ENCODE peak calls at places on chromosome 19, in five cellular contexts. Q is right lobe of liver, V is HCT116, T is psoas muscle, U is left ventricle myocardium inferior. O is an unnamed sample.

GRCh38 chr19:53196777-53197396 is 3.7 kb upstream of the ZNF665 start:
- DNase-seq in V (peak), U (peak), Q (peak), T (peak), O (peak)

GRCh38 chr19:54253331-54254194 is 3.5 kb downstream of the LILRB5 start:
- DNase-seq in V (no peak), U (no peak), T (no peak), Q (no peak), O (no peak)

GRCh38 chr19:45213031-45213430 is 32.2 kb downstream of the EXOC3L2 start:
- DNase-seq in T (no peak), Q (no peak), U (no peak), V (no peak), O (no peak)

GRCh38 chr19:1253514-1254080 is 5.2 kb downstream of the MIDN start:
- DNase-seq in U (no peak), Q (peak), T (no peak), V (no peak), O (no peak)

GRCh38 chr19:50489461-50490011 is 12.9 kb upstream of the GARIN5A start:
- DNase-seq in T (peak), U (no peak), Q (peak), V (no peak), O (no peak)

GRCh38 chr19:49430678-49431329 is 5.6 kb downstream of the GFY start:
- DNase-seq in Q (no peak), T (no peak), U (no peak), V (no peak), O (no peak)

GRCh38 chr19:51546650-51547396 is 15.4 kb upstream of the SIGLEC6 start:
- DNase-seq in V (no peak), Q (no peak), T (no peak), U (no peak), O (no peak)

GRCh38 chr19:41521860-41522555 is 54.0 kb upstream of the CEACAM21 start:
- DNase-seq in U (no peak), V (no peak), T (peak), Q (peak), O (no peak)

GRCh38 chr19:46022431-46023310 is at the start of gene PGLYRP1:
- DNase-seq in Q (peak), U (no peak), T (no peak), V (no peak), O (no peak)

GRCh38 chr19:46271488-46272197 is 25.2 kb upstream of the HIF3A start:
- DNase-seq in V (no peak), Q (no peak), U (no peak), T (no peak), O (no peak)

GRCh38 chr19:1035998-1036621 is 3.8 kb upstream of the ABCA7 start:
- DNase-seq in Q (no peak), V (no peak), U (no peak), T (no peak), O (no peak)

GRCh38 chr19:14432817-14433453 is at the start of gene PKN1:
- DNase-seq in U (peak), Q (peak), T (peak), V (no peak), O (no peak)

GRCh38 chr19:11890634-11891033 is 3.1 kb downstream of the ZNF69 start:
- DNase-seq in T (no peak), V (no peak), U (no peak), Q (no peak), O (no peak)

DNA sequence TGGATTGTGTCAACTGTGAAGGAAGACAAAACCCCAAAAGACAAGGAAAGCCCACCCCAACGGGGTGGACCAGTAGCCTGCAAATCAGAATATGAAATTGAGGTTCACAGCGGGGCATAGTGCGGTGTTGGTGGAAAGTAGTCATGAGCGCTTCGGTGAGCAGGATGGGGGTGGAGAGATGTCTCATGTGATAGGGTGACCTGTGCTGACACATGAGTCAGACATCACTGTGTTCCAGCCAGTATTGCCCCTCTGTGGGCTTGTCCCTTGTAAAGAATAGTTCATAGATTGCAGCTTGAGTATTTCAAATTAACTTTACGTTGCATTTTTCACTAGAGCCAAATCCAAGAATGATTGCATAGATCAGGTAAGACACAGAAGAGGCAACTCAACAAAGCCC is 7.3 kb downstream of the ZNF69 start:
- DNase-seq in V (no peak), U (no peak), Q (no peak), T (no peak), O (no peak)
- H3K4me3 ChIP-seq in V (no peak), U (no peak), Q (no peak), T (no peak), O (no peak)

DNA sequence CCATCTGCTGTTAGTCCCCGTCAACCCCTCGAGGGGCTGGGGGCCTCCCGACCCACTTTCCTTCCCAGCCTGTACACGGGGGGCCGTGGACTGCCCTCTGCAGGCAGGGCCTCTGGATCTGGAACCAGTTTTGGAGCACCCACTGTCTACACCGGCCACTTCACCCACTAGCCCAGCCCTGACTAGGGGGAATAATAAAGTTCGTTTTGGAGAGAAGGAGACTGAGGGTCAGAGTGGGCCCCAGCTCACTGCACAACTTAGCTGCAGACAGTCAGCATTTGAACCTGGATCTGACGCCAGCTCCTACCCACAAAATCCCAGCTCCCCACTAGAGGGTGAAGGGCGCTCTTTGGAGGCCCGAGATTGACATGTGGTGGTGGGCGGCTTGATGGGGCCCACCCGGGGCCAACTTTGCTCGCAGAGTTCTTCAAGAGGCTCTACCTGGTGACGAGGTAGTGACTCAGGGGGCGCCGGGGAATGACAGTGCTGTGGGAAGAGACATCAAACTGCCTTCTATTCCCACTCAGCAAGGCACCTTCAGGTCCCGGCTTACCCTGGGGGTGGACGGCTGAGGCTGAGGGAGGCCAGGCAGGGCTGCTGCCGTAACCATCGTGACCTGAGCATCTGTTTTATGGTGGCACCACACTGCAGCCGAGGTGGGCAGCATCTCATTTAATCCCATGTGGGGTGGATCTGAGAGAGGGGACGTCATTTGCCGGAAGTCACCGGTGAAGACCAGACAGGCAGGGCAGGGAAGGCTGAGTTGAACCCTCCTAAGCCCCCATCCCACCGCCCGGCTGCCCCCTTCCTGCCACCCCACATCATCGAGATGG is 1.8 kb downstream of the LINGO3 start:
- DNase-seq in U (no peak), V (no peak), Q (no peak), T (no peak), O (no peak)
- H3K4me3 ChIP-seq in U (no peak), V (no peak), Q (no peak), T (no peak), O (no peak)

GRCh38 chr19:22286151-22286810 is at the start of gene ZNF729:
- DNase-seq in V (no peak), T (no peak), U (no peak), Q (no peak), O (no peak)
- H3K4me3 ChIP-seq in V (no peak), T (no peak), U (peak), Q (no peak), O (no peak)

GRCh38 chr19:38596057-38596981 is 21.4 kb downstream of the MAP4K1 start:
- DNase-seq in V (peak), T (peak), Q (no peak), U (no peak), O (peak)
- H3K4me3 ChIP-seq in V (peak), T (no peak), Q (no peak), U (peak), O (no peak)

GRCh38 chr19:47512948-47513319 is 1.9 kb downstream of the NAPA start:
- DNase-seq in V (no peak), Q (no peak), T (peak), U (no peak), O (no peak)
- H3K4me3 ChIP-seq in V (no peak), Q (peak), T (peak), U (peak), O (no peak)

O was measured in lung.